ENCODE peak calls at places on chromosomes 16 and 17, in nine cellular contexts. One of them, this sample, is unnamed.

GRCh38 chr16:70270176-70270575 is 18.4 kb upstream of the EXOSC6 start:
- DNase-seq in skeletal muscle cell: no peak
- DNase-seq in mucosa of gallbladder: no peak
- DNase-seq in posterior cingulate gyrus: no peak
- DNase-seq in activated T-cell treated with anti-CD3 and anti-CD28 coated beads for 48 hours: no peak
- DNase-seq in NCI-H82: no peak
- DNase-seq in lower lobe of right lung: no peak
- DNase-seq in A673: no peak
- DNase-seq in AG20443: no peak
- DNase-seq in this sample: no peak

GRCh38 chr17:64103751-64104364 is 26.1 kb downstream of the ERN1 start:
- DNase-seq in A673: no peak
- DNase-seq in posterior cingulate gyrus: no peak
- DNase-seq in skeletal muscle cell: no peak
- DNase-seq in mucosa of gallbladder: no peak
- DNase-seq in lower lobe of right lung: no peak
- DNase-seq in activated T-cell treated with anti-CD3 and anti-CD28 coated beads for 48 hours: no peak
- DNase-seq in NCI-H82: no peak
- DNase-seq in AG20443: peak
- DNase-seq in this sample: no peak

GRCh38 chr17:55038291-55038690 is 69.7 kb downstream of the STXBP4 start:
- DNase-seq in skeletal muscle cell: no peak
- DNase-seq in NCI-H82: no peak
- DNase-seq in activated T-cell treated with anti-CD3 and anti-CD28 coated beads for 48 hours: no peak
- DNase-seq in posterior cingulate gyrus: no peak
- DNase-seq in AG20443: no peak
- DNase-seq in lower lobe of right lung: no peak
- DNase-seq in mucosa of gallbladder: no peak
- DNase-seq in A673: no peak
- DNase-seq in this sample: no peak

GRCh38 chr16:84455031-84455430 is 49.4 kb downstream of the MEAK7 start:
- DNase-seq in lower lobe of right lung: no peak
- DNase-seq in NCI-H82: no peak
- DNase-seq in posterior cingulate gyrus: no peak
- DNase-seq in activated T-cell treated with anti-CD3 and anti-CD28 coated beads for 48 hours: no peak
- DNase-seq in A673: no peak
- DNase-seq in AG20443: no peak
- DNase-seq in mucosa of gallbladder: no peak
- DNase-seq in skeletal muscle cell: no peak
- DNase-seq in this sample: no peak

GRCh38 chr17:17124341-17124740 is 81.8 kb downstream of the PLD6 start:
- DNase-seq in lower lobe of right lung: no peak
- DNase-seq in mucosa of gallbladder: no peak
- DNase-seq in activated T-cell treated with anti-CD3 and anti-CD28 coated beads for 48 hours: no peak
- DNase-seq in AG20443: no peak
- DNase-seq in A673: no peak
- DNase-seq in NCI-H82: no peak
- DNase-seq in skeletal muscle cell: no peak
- DNase-seq in posterior cingulate gyrus: no peak
- DNase-seq in this sample: no peak

GRCh38 chr16:66474750-66475199 is 47.7 kb downstream of the BEAN1 start:
- DNase-seq in skeletal muscle cell: no peak
- DNase-seq in activated T-cell treated with anti-CD3 and anti-CD28 coated beads for 48 hours: peak
- DNase-seq in lower lobe of right lung: no peak
- DNase-seq in AG20443: no peak
- DNase-seq in mucosa of gallbladder: no peak
- DNase-seq in posterior cingulate gyrus: no peak
- DNase-seq in NCI-H82: no peak
- DNase-seq in A673: peak
- DNase-seq in this sample: no peak

GRCh38 chr17:65027305-65027704 is 29.2 kb downstream of the GNA13 start:
- DNase-seq in NCI-H82: peak
- DNase-seq in mucosa of gallbladder: no peak
- DNase-seq in AG20443: peak
- DNase-seq in lower lobe of right lung: no peak
- DNase-seq in skeletal muscle cell: peak
- DNase-seq in A673: peak
- DNase-seq in posterior cingulate gyrus: no peak
- DNase-seq in activated T-cell treated with anti-CD3 and anti-CD28 coated beads for 48 hours: peak
- DNase-seq in this sample: no peak

GRCh38 chr17:29664743-29665479 is 42.2 kb upstream of the CORO6 start:
- DNase-seq in activated T-cell treated with anti-CD3 and anti-CD28 coated beads for 48 hours: no peak
- DNase-seq in NCI-H82: no peak
- DNase-seq in posterior cingulate gyrus: no peak
- DNase-seq in skeletal muscle cell: peak
- DNase-seq in mucosa of gallbladder: no peak
- DNase-seq in lower lobe of right lung: no peak
- DNase-seq in A673: no peak
- DNase-seq in AG20443: peak
- DNase-seq in this sample: no peak

GRCh38 chr17:37088913-37089312 is 140.2 kb downstream of the AATF start:
- DNase-seq in activated T-cell treated with anti-CD3 and anti-CD28 coated beads for 48 hours: no peak
- DNase-seq in AG20443: no peak
- DNase-seq in posterior cingulate gyrus: no peak
- DNase-seq in skeletal muscle cell: no peak
- DNase-seq in A673: no peak
- DNase-seq in lower lobe of right lung: no peak
- DNase-seq in NCI-H82: no peak
- DNase-seq in mucosa of gallbladder: no peak
- DNase-seq in this sample: no peak

GRCh38 chr16:85715169-85716015 is 26.6 kb upstream of the GINS2 start:
- DNase-seq in posterior cingulate gyrus: peak
- DNase-seq in lower lobe of right lung: no peak
- DNase-seq in AG20443: no peak
- DNase-seq in mucosa of gallbladder: no peak
- DNase-seq in activated T-cell treated with anti-CD3 and anti-CD28 coated beads for 48 hours: no peak
- DNase-seq in NCI-H82: peak
- DNase-seq in skeletal muscle cell: peak
- DNase-seq in A673: no peak
- DNase-seq in this sample: no peak

GRCh38 chr17:7587420-7587786 is 2.5 kb downstream of the SOX15 start:
- DNase-seq in lower lobe of right lung: no peak
- DNase-seq in mucosa of gallbladder: no peak
- DNase-seq in AG20443: peak
- DNase-seq in activated T-cell treated with anti-CD3 and anti-CD28 coated beads for 48 hours: no peak
- DNase-seq in posterior cingulate gyrus: no peak
- DNase-seq in NCI-H82: no peak
- DNase-seq in skeletal muscle cell: peak
- DNase-seq in A673: no peak
- DNase-seq in this sample: no peak

GRCh38 chr17:37373530-37374159 is 2.1 kb upstream of the C17orf78 start:
- DNase-seq in skeletal muscle cell: peak
- DNase-seq in AG20443: peak
- DNase-seq in posterior cingulate gyrus: peak
- DNase-seq in mucosa of gallbladder: peak
- DNase-seq in A673: peak
- DNase-seq in activated T-cell treated with anti-CD3 and anti-CD28 coated beads for 48 hours: peak
- DNase-seq in lower lobe of right lung: no peak
- DNase-seq in NCI-H82: peak
- DNase-seq in this sample: no peak

GRCh38 chr17:78086740-78087139 is 41.8 kb downstream of the TMC6 start:
- DNase-seq in AG20443: no peak
- DNase-seq in mucosa of gallbladder: no peak
- DNase-seq in A673: no peak
- DNase-seq in skeletal muscle cell: no peak
- DNase-seq in activated T-cell treated with anti-CD3 and anti-CD28 coated beads for 48 hours: no peak
- DNase-seq in lower lobe of right lung: no peak
- DNase-seq in NCI-H82: no peak
- DNase-seq in posterior cingulate gyrus: no peak
- DNase-seq in this sample: no peak

GRCh38 chr16:86118467-86119307 is 219.7 kb downstream of the IRF8 start:
- DNase-seq in A673: no peak
- DNase-seq in NCI-H82: no peak
- DNase-seq in posterior cingulate gyrus: no peak
- DNase-seq in skeletal muscle cell: no peak
- DNase-seq in activated T-cell treated with anti-CD3 and anti-CD28 coated beads for 48 hours: no peak
- DNase-seq in AG20443: no peak
- DNase-seq in lower lobe of right lung: no peak
- DNase-seq in mucosa of gallbladder: peak
- DNase-seq in this sample: no peak

GRCh38 chr16:23944381-23944780 is 108.6 kb downstream of the PRKCB start:
- DNase-seq in lower lobe of right lung: no peak
- DNase-seq in skeletal muscle cell: no peak
- DNase-seq in activated T-cell treated with anti-CD3 and anti-CD28 coated beads for 48 hours: no peak
- DNase-seq in NCI-H82: no peak
- DNase-seq in posterior cingulate gyrus: no peak
- DNase-seq in AG20443: no peak
- DNase-seq in mucosa of gallbladder: no peak
- DNase-seq in A673: no peak
- DNase-seq in this sample: no peak

GRCh38 chr16:813204-813915 is 12.8 kb upstream of the GNG13 start:
- DNase-seq in AG20443: peak
- DNase-seq in posterior cingulate gyrus: peak
- DNase-seq in mucosa of gallbladder: no peak
- DNase-seq in A673: peak
- DNase-seq in lower lobe of right lung: no peak
- DNase-seq in activated T-cell treated with anti-CD3 and anti-CD28 coated beads for 48 hours: peak
- DNase-seq in NCI-H82: peak
- DNase-seq in skeletal muscle cell: no peak
- DNase-seq in this sample: no peak

GRCh38 chr17:69524854-69525253 is 110.4 kb downstream of the MAP2K6 start:
- DNase-seq in lower lobe of right lung: no peak
- DNase-seq in activated T-cell treated with anti-CD3 and anti-CD28 coated beads for 48 hours: no peak
- DNase-seq in mucosa of gallbladder: no peak
- DNase-seq in A673: no peak
- DNase-seq in NCI-H82: peak
- DNase-seq in skeletal muscle cell: no peak
- DNase-seq in posterior cingulate gyrus: no peak
- DNase-seq in AG20443: no peak
- DNase-seq in this sample: no peak

GRCh38 chr16:4689091-4689671 is 4.2 kb upstream of the NUDT16L1 start:
- DNase-seq in skeletal muscle cell: no peak
- DNase-seq in activated T-cell treated with anti-CD3 and anti-CD28 coated beads for 48 hours: no peak
- DNase-seq in NCI-H82: no peak
- DNase-seq in posterior cingulate gyrus: no peak
- DNase-seq in AG20443: no peak
- DNase-seq in lower lobe of right lung: no peak
- DNase-seq in A673: no peak
- DNase-seq in mucosa of gallbladder: no peak
- DNase-seq in this sample: no peak

GRCh38 chr17:39139561-39139960 is 11.9 kb downstream of the PLXDC1 start:
- DNase-seq in skeletal muscle cell: no peak
- DNase-seq in A673: no peak
- DNase-seq in mucosa of gallbladder: no peak
- DNase-seq in activated T-cell treated with anti-CD3 and anti-CD28 coated beads for 48 hours: no peak
- DNase-seq in posterior cingulate gyrus: no peak
- DNase-seq in NCI-H82: no peak
- DNase-seq in AG20443: no peak
- DNase-seq in lower lobe of right lung: no peak
- DNase-seq in this sample: no peak

GRCh38 chr16:79073560-79073959 is 527.0 kb downstream of the MAF start:
- DNase-seq in AG20443: no peak
- DNase-seq in skeletal muscle cell: no peak
- DNase-seq in activated T-cell treated with anti-CD3 and anti-CD28 coated beads for 48 hours: no peak
- DNase-seq in NCI-H82: no peak
- DNase-seq in posterior cingulate gyrus: no peak
- DNase-seq in mucosa of gallbladder: no peak
- DNase-seq in A673: no peak
- DNase-seq in lower lobe of right lung: no peak
- DNase-seq in this sample: no peak

GRCh38 chr17:37146578-37147119 is 197.9 kb downstream of the AATF start:
- DNase-seq in posterior cingulate gyrus: no peak
- DNase-seq in AG20443: no peak
- DNase-seq in mucosa of gallbladder: no peak
- DNase-seq in activated T-cell treated with anti-CD3 and anti-CD28 coated beads for 48 hours: no peak
- DNase-seq in A673: no peak
- DNase-seq in lower lobe of right lung: no peak
- DNase-seq in NCI-H82: no peak
- DNase-seq in skeletal muscle cell: no peak
- DNase-seq in this sample: no peak

GRCh38 chr17:83079340-83079747 is at the start of gene METRNL:
- DNase-seq in posterior cingulate gyrus: peak
- DNase-seq in skeletal muscle cell: no peak
- DNase-seq in AG20443: peak
- DNase-seq in activated T-cell treated with anti-CD3 and anti-CD28 coated beads for 48 hours: peak
- DNase-seq in A673: peak
- DNase-seq in NCI-H82: peak
- DNase-seq in mucosa of gallbladder: peak
- DNase-seq in lower lobe of right lung: peak
- DNase-seq in this sample: no peak

GRCh38 chr16:76800196-76800595 is 390.8 kb upstream of the MON1B start:
- DNase-seq in A673: no peak
- DNase-seq in activated T-cell treated with anti-CD3 and anti-CD28 coated beads for 48 hours: no peak
- DNase-seq in posterior cingulate gyrus: no peak
- DNase-seq in AG20443: no peak
- DNase-seq in skeletal muscle cell: no peak
- DNase-seq in mucosa of gallbladder: no peak
- DNase-seq in NCI-H82: no peak
- DNase-seq in lower lobe of right lung: no peak
- DNase-seq in this sample: no peak

GRCh38 chr17:58786586-58787295 is 31.1 kb downstream of the PPM1E start:
- DNase-seq in NCI-H82: peak
- DNase-seq in skeletal muscle cell: peak
- DNase-seq in mucosa of gallbladder: no peak
- DNase-seq in activated T-cell treated with anti-CD3 and anti-CD28 coated beads for 48 hours: no peak
- DNase-seq in lower lobe of right lung: no peak
- DNase-seq in posterior cingulate gyrus: no peak
- DNase-seq in A673: peak
- DNase-seq in AG20443: peak
- DNase-seq in this sample: no peak

GRCh38 chr17:4492762-4493561 is 5.7 kb upstream of the SPNS2 start:
- DNase-seq in skeletal muscle cell: no peak
- DNase-seq in AG20443: no peak
- DNase-seq in activated T-cell treated with anti-CD3 and anti-CD28 coated beads for 48 hours: no peak
- DNase-seq in mucosa of gallbladder: peak
- DNase-seq in posterior cingulate gyrus: no peak
- DNase-seq in A673: peak
- DNase-seq in lower lobe of right lung: no peak
- DNase-seq in NCI-H82: no peak
- DNase-seq in this sample: peak

GRCh38 chr16:68921654-68922053 is 78.3 kb downstream of the TANGO6 start:
- DNase-seq in skeletal muscle cell: no peak
- DNase-seq in A673: no peak
- DNase-seq in AG20443: no peak
- DNase-seq in NCI-H82: no peak
- DNase-seq in lower lobe of right lung: no peak
- DNase-seq in mucosa of gallbladder: peak
- DNase-seq in activated T-cell treated with anti-CD3 and anti-CD28 coated beads for 48 hours: no peak
- DNase-seq in posterior cingulate gyrus: no peak
- DNase-seq in this sample: no peak

GRCh38 chr16:11497851-11498289 is 88.8 kb downstream of the LITAF start:
- DNase-seq in mucosa of gallbladder: no peak
- DNase-seq in AG20443: no peak
- DNase-seq in lower lobe of right lung: no peak
- DNase-seq in skeletal muscle cell: no peak
- DNase-seq in NCI-H82: no peak
- DNase-seq in activated T-cell treated with anti-CD3 and anti-CD28 coated beads for 48 hours: no peak
- DNase-seq in posterior cingulate gyrus: no peak
- DNase-seq in A673: peak
- DNase-seq in this sample: no peak

GRCh38 chr17:5921919-5922318 is 148.3 kb upstream of the WSCD1 start:
- DNase-seq in activated T-cell treated with anti-CD3 and anti-CD28 coated beads for 48 hours: no peak
- DNase-seq in skeletal muscle cell: no peak
- DNase-seq in mucosa of gallbladder: no peak
- DNase-seq in A673: peak
- DNase-seq in lower lobe of right lung: no peak
- DNase-seq in posterior cingulate gyrus: no peak
- DNase-seq in NCI-H82: no peak
- DNase-seq in AG20443: no peak
- DNase-seq in this sample: no peak

GRCh38 chr16:81610144-81610842 is 165.7 kb downstream of the CMIP start:
- DNase-seq in lower lobe of right lung: no peak
- DNase-seq in A673: no peak
- DNase-seq in skeletal muscle cell: no peak
- DNase-seq in activated T-cell treated with anti-CD3 and anti-CD28 coated beads for 48 hours: no peak
- DNase-seq in NCI-H82: no peak
- DNase-seq in mucosa of gallbladder: peak
- DNase-seq in posterior cingulate gyrus: peak
- DNase-seq in AG20443: peak
- DNase-seq in this sample: no peak

GRCh38 chr17:8173056-8173870 is 2.9 kb downstream of the TMEM107 start:
- DNase-seq in mucosa of gallbladder: peak
- DNase-seq in activated T-cell treated with anti-CD3 and anti-CD28 coated beads for 48 hours: no peak
- DNase-seq in lower lobe of right lung: peak
- DNase-seq in AG20443: peak
- DNase-seq in skeletal muscle cell: peak
- DNase-seq in A673: peak
- DNase-seq in NCI-H82: peak
- DNase-seq in posterior cingulate gyrus: peak
- DNase-seq in this sample: no peak

GRCh38 chr17:76121932-76122383 is 18.4 kb upstream of the EXOC7 start:
- DNase-seq in activated T-cell treated with anti-CD3 and anti-CD28 coated beads for 48 hours: no peak
- DNase-seq in lower lobe of right lung: no peak
- DNase-seq in posterior cingulate gyrus: no peak
- DNase-seq in AG20443: peak
- DNase-seq in NCI-H82: no peak
- DNase-seq in skeletal muscle cell: no peak
- DNase-seq in A673: no peak
- DNase-seq in mucosa of gallbladder: no peak
- DNase-seq in this sample: no peak

This sample was measured in iPS DF 19.7.